ENCODE peak calls at places on chromosomes 2 and 18, in five cellular contexts. L, M, Y, H and T are unnamed samples. For H3K4me1, the result is how much of the 10 kb centered on the place peaks cover.

GRCh38 chr2:53058526-53058925 is 709.1 kb upstream of the CHAC2 start:
- DNase-seq in L (no peak), M (no peak), Y (no peak), H (no peak), T (no peak)

GRCh38 chr2:234691226-234691600 is 194.3 kb upstream of the ARL4C start:
- DNase-seq in L (no peak), M (no peak), Y (no peak), H (no peak), T (no peak)

GRCh38 chr18:22230403-22231042 is 61.1 kb downstream of the GATA6 start:
- DNase-seq in L (no peak), M (no peak), Y (no peak), H (no peak), T (no peak)

GRCh38 chr18:63881851-63882250 is 5.7 kb upstream of the SERPINB2 start:
- DNase-seq in L (no peak), M (no peak), Y (no peak), H (no peak), T (no peak)

GRCh38 chr18:31230495-31230894 is 67.8 kb upstream of the DSC1 start:
- DNase-seq in L (no peak), M (no peak), Y (no peak), H (no peak), T (no peak)

GRCh38 chr2:45072862-45073237 is 63.6 kb upstream of the SIX2 start:
- DNase-seq in L (no peak), M (no peak), Y (no peak), H (no peak), T (no peak)

GRCh38 chr2:132937629-132938028 is 267.6 kb upstream of the LYPD1 start:
- DNase-seq in L (no peak), M (no peak), Y (no peak), H (no peak), T (no peak)

GRCh38 chr2:155841442-155841841 is 491.1 kb downstream of the NR4A2 start:
- DNase-seq in L (no peak), M (no peak), Y (no peak), H (no peak), T (no peak)

GRCh38 chr2:2839393-2840096 is 508.5 kb upstream of the MYT1L start:
- DNase-seq in L (no peak), M (no peak), Y (no peak), H (no peak), T (no peak)

GRCh38 chr2:33518929-33519328 is 42.5 kb downstream of the RASGRP3 start:
- DNase-seq in L (no peak), M (no peak), Y (no peak), H (no peak), T (no peak)

GRCh38 chr18:33558529-33558928 is 19.5 kb upstream of the ASXL3 start:
- DNase-seq in L (no peak), M (no peak), Y (no peak), H (no peak), T (no peak)

GRCh38 chr2:43100362-43100882 is 126.0 kb downstream of the ZFP36L2 start:
- DNase-seq in L (no peak), M (no peak), Y (no peak), H (no peak), T (no peak)

GRCh38 chr18:78999939-79000338 is 20.3 kb downstream of the SALL3 start:
- DNase-seq in L (no peak), M (no peak), Y (no peak), H (no peak), T (no peak)

GRCh38 chr18:6876646-6877045 is 147.1 kb downstream of the ARHGAP28 start:
- DNase-seq in L (no peak), M (no peak), Y (no peak), H (no peak), T (no peak)

GRCh38 chr18:79698668-79699335 is 19.2 kb downstream of the CTDP1 start:
- DNase-seq in L (no peak), M (no peak), Y (no peak), H (no peak), T (no peak)

GRCh38 chr18:60404686-60405085 is 32.1 kb upstream of the MC4R start:
- DNase-seq in L (no peak), M (no peak), Y (no peak), H (no peak), T (no peak)

GRCh38 chr2:10575566-10576300 is 114.0 kb downstream of the NOL10 start:
- DNase-seq in L (no peak), M (no peak), Y (no peak), H (no peak), T (no peak)

GRCh38 chr2:43276962-43277383 is 50.6 kb upstream of the ZFP36L2 start:
- DNase-seq in L (no peak), M (no peak), Y (peak), H (peak), T (peak)

GRCh38 chr18:7116001-7116831 is 1.4 kb downstream of the LAMA1 start:
- DNase-seq in L (no peak), M (no peak), Y (no peak), H (no peak), T (no peak)

GRCh38 chr2:5539281-5540211 is 152.6 kb upstream of the SOX11 start:
- DNase-seq in L (no peak), M (no peak), Y (no peak), H (no peak), T (no peak)

GRCh38 chr18:10417679-10418078 is 36.8 kb upstream of the APCDD1 start:
- DNase-seq in L (no peak), M (no peak), Y (no peak), H (peak), T (no peak)

GRCh38 chr2:177679611-177680530 is 287.3 kb downstream of the AGPS start:
- DNase-seq in L (peak), M (no peak), Y (no peak), H (no peak), T (no peak)

GRCh38 chr18:55588001-55588875 is at the start of gene TCF4:
- DNase-seq in L (peak), M (peak), Y (peak), H (peak), T (peak)

GRCh38 chr18:67551146-67551545 is 34.6 kb upstream of the DSEL start:
- DNase-seq in L (no peak), M (no peak), Y (no peak), H (no peak), T (no peak)

GRCh38 chr2:229927817-229928321 is 5.6 kb downstream of the FBXO36 start:
- DNase-seq in L (no peak), M (no peak), Y (no peak), H (no peak), T (no peak)

GRCh38 chr2:47616506-47616905 is 166.4 kb upstream of the MSH6 start:
- DNase-seq in L (no peak), M (no peak), Y (no peak), H (no peak), T (no peak)

GRCh38 chr2:20093263-20094141 is 42.1 kb upstream of the LAPTM4A start:
- DNase-seq in L (peak), M (no peak), Y (peak), H (no peak), T (peak)

DNA sequence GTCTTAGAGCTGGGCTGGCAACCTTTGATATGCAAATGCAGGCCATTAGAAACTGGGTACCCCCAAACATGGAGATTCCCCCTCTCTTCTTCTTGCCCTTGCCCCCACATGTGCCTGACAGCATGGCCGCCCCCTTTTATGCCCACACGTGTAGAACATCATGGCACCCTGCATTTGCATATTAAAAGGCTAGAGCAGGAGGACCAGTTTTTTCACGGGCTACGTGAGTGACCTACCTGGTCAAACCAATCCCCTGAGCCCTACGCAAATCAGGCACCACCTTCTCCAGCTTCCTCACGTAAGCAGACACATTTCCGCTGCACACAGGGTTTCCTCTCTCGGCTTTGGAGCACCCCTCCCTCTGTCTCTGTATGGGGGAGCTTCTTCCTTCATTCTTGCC is 110.9 kb upstream of the COPS8 start:
- DNase-seq in L (no peak), M (no peak), Y (no peak), H (no peak), T (no peak)
- H3K4me1 ChIP-seq in L (under half), M (under half), Y (under half), H (under half), T (under half)

GRCh38 chr2:162243305-162243693 is at the start of gene FAP:
- DNase-seq in L (no peak), M (no peak), Y (no peak), H (no peak), T (no peak)
- H3K27ac ChIP-seq in L (peak), M (no peak), Y (no peak), H (peak), T (peak)

GRCh38 chr2:109685453-109685852 is 71.3 kb downstream of the SOWAHC start:
- DNase-seq in L (no peak), M (no peak), Y (no peak), H (no peak), T (no peak)
- H3K4me1 ChIP-seq in L (under half), M (under half), Y (under half), H (under half), T (under half)

GRCh38 chr2:61640406-61640805 is 102.2 kb upstream of the XPO1 start:
- DNase-seq in L (no peak), M (no peak), Y (no peak), H (no peak), T (no peak)
- H3K27ac ChIP-seq in L (no peak), M (no peak), Y (no peak), H (no peak), T (no peak)

GRCh38 chr2:144524190-144524957 is 4.5 kb upstream of the ZEB2 start:
- DNase-seq in L (peak), M (no peak), Y (no peak), H (no peak), T (peak)

GRCh38 chr2:144521702-144522101 is 1.8 kb upstream of the ZEB2 start:
- DNase-seq in L (no peak), M (no peak), Y (no peak), H (no peak), T (no peak)

GRCh38 chr2:144520718-144521487 is 984 bp upstream of the ZEB2 start:
- DNase-seq in L (no peak), M (no peak), Y (no peak), H (no peak), T (no peak)

GRCh38 chr2:144522741-144523605 is 3.1 kb upstream of the ZEB2 start:
- DNase-seq in L (no peak), M (no peak), Y (no peak), H (no peak), T (peak)

DNA sequence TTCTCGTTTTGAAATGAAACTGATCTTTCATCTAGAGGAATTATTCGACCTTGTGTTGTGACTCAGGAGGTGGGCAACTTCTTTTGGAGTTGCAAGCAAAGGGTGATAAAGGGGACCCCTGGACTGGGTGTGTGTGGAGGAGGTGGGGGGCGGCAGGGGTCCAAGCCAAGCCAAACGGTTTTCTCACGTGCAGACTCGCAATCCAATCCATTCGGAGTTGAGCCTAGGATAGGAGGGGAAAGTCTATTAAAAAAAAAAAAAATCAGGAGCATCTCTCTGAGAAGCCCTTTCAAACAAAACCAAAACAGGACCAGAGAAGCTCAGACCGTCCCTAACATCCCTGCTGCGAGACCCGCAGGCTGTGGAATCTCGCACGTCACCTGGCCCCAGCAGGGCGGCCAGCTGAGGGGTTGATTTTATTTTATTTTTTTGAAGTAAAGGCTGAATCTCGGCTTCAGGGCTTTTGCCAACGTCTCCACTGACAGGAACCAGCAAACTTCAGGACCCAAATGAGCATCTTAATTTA is 3.8 kb upstream of the ZEB2 start:
- DNase-seq in L (no peak), M (no peak), Y (no peak), H (no peak), T (no peak)
- H3K4me1 ChIP-seq in L (under half), M (under half), Y (under half), H (under half), T (under half)

DNA sequence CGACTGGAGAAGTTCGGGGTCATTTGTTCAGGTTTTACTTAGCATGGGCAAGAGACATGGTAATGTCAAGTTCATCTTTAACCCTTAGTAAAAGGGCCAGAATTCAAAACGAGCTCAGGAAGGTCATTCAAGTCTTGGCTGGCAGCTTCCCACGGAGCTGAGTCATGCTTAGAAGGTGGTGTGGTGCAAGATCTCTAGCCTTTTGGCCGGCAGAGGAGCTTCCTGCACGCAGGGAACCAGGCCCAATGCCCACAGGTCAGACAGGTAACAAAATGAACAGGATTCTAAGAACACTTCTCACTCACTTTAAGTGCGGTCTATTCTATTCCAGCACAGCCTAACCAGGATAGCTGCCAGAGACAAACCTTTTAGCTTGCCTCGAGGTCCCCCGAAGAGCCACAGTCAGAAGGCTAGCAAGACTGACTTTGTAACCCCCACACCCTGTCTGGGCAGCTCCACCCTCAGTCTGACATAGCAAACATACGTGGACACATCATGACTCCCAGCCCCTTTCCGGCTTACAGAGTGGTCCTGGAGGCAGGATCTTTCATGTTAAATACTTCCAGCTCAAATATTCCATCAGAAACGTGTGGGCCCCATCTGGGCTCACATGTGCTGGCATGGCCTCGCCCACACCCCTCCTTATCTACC is 292.7 kb downstream of the BCL11A start:
- DNase-seq in L (no peak), M (no peak), Y (peak), H (peak), T (no peak)
- H3K27ac ChIP-seq in L (no peak), M (no peak), Y (no peak), H (no peak), T (no peak)

DNA sequence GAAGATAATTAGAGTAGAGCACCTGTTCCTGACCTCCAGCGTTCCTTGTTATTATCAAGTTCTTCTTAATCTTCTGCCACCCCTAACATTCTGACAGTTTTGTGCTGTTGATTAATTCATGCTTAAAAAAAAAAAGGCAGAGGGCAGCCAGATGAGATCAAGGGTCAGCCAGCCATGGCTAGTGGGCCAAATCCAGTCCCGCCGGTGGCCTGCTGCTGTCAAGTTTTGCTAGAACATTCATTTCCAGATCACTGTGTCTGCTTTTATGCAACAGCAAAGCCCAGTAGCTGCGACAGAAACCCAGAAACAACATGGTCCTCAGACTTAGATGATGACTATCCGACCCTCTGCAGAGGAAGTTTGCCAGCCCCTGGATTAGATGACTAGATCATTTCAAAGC is 101.6 kb downstream of the RNF144A start:
- DNase-seq in L (no peak), M (no peak), Y (no peak), H (no peak), T (no peak)
- H3K4me1 ChIP-seq in L (under half), M (under half), Y (half or more), H (under half), T (half or more)

GRCh38 chr2:230930149-230930780 is 5.2 kb upstream of the GPR55 start:
- DNase-seq in L (no peak), M (no peak), Y (no peak), H (no peak), T (no peak)

GRCh38 chr2:230927711-230928341 is 2.8 kb upstream of the GPR55 start:
- DNase-seq in L (peak), M (no peak), Y (no peak), H (no peak), T (no peak)

GRCh38 chr2:230930928-230931555 is 6.0 kb upstream of the GPR55 start:
- DNase-seq in L (no peak), M (no peak), Y (no peak), H (no peak), T (no peak)

GRCh38 chr2:230928701-230929380 is 3.8 kb upstream of the GPR55 start:
- DNase-seq in L (peak), M (no peak), Y (no peak), H (no peak), T (no peak)

GRCh38 chr2:230929381-230930148 is 4.5 kb upstream of the GPR55 start:
- DNase-seq in L (no peak), M (no peak), Y (no peak), H (no peak), T (no peak)
- H3K27ac ChIP-seq in L (no peak), M (no peak), Y (no peak), H (no peak), T (no peak)